ENCODE peak calls at places on chromosomes 11 and 22, in five cellular contexts. One of them, this sample, is unnamed. For H3K27me3, the result is how much of the 10 kb centered on the place peaks cover.

GRCh38 chr11:46675288-46675851 is 25.0 kb downstream of the ARHGAP1 start:
- DNase-seq in tibial nerve: peak
- DNase-seq in stomach: peak
- DNase-seq in GM23338: no peak
- DNase-seq in HAP-1: no peak
- DNase-seq in this sample: peak

GRCh38 chr11:114176321-114176720 is 116.8 kb downstream of the ZBTB16 start:
- DNase-seq in tibial nerve: no peak
- DNase-seq in stomach: peak
- DNase-seq in GM23338: no peak
- DNase-seq in HAP-1: no peak
- DNase-seq in this sample: no peak

GRCh38 chr11:44573333-44573732 is 7.9 kb downstream of the CD82 start:
- DNase-seq in tibial nerve: no peak
- DNase-seq in stomach: no peak
- DNase-seq in GM23338: no peak
- DNase-seq in HAP-1: no peak
- DNase-seq in this sample: no peak

GRCh38 chr11:84673753-84674152 is 953.4 kb downstream of the DLG2 start:
- DNase-seq in tibial nerve: no peak
- DNase-seq in stomach: no peak
- DNase-seq in GM23338: peak
- DNase-seq in HAP-1: peak
- DNase-seq in this sample: no peak

GRCh38 chr22:43901976-43902643 is 10.3 kb upstream of the PNPLA5 start:
- DNase-seq in tibial nerve: no peak
- DNase-seq in stomach: no peak
- DNase-seq in GM23338: no peak
- DNase-seq in HAP-1: no peak
- DNase-seq in this sample: no peak

GRCh38 chr11:93476796-93477195 is 66.4 kb downstream of the SMCO4 start:
- DNase-seq in tibial nerve: no peak
- DNase-seq in stomach: no peak
- DNase-seq in GM23338: no peak
- DNase-seq in HAP-1: no peak
- DNase-seq in this sample: no peak

GRCh38 chr11:20013346-20014066 is 146.8 kb downstream of the DBX1 start:
- DNase-seq in tibial nerve: no peak
- DNase-seq in stomach: no peak
- DNase-seq in GM23338: no peak
- DNase-seq in HAP-1: peak
- DNase-seq in this sample: no peak

GRCh38 chr11:61026121-61027031 is 54.9 kb downstream of the CD6 start:
- DNase-seq in tibial nerve: no peak
- DNase-seq in stomach: no peak
- DNase-seq in GM23338: no peak
- DNase-seq in HAP-1: no peak
- DNase-seq in this sample: no peak

GRCh38 chr22:29071261-29072045 is 1.4 kb upstream of the KREMEN1 start:
- DNase-seq in tibial nerve: no peak
- DNase-seq in stomach: peak
- DNase-seq in GM23338: peak
- DNase-seq in HAP-1: no peak
- DNase-seq in this sample: no peak

GRCh38 chr11:101617735-101618332 is 34.0 kb upstream of the TRPC6 start:
- DNase-seq in tibial nerve: no peak
- DNase-seq in stomach: no peak
- DNase-seq in GM23338: peak
- DNase-seq in HAP-1: no peak
- DNase-seq in this sample: no peak

GRCh38 chr22:17746916-17747315 is 27.4 kb downstream of the BID start:
- DNase-seq in tibial nerve: no peak
- DNase-seq in stomach: no peak
- DNase-seq in GM23338: no peak
- DNase-seq in HAP-1: no peak
- DNase-seq in this sample: no peak

GRCh38 chr22:17199131-17199731 is 20.0 kb downstream of the ADA2 start:
- DNase-seq in tibial nerve: no peak
- DNase-seq in stomach: no peak
- DNase-seq in GM23338: peak
- DNase-seq in HAP-1: peak
- DNase-seq in this sample: no peak

GRCh38 chr11:62054484-62055121 is 69.2 kb upstream of the INCENP start:
- DNase-seq in tibial nerve: no peak
- DNase-seq in stomach: peak
- DNase-seq in GM23338: peak
- DNase-seq in HAP-1: no peak
- DNase-seq in this sample: no peak

GRCh38 chr22:40036126-40036525 is 41.4 kb downstream of the FAM83F start:
- DNase-seq in tibial nerve: no peak
- DNase-seq in stomach: no peak
- DNase-seq in GM23338: no peak
- DNase-seq in HAP-1: no peak
- DNase-seq in this sample: no peak

GRCh38 chr22:29380032-29380781 is 8.2 kb downstream of the AP1B1 start:
- DNase-seq in tibial nerve: no peak
- DNase-seq in stomach: no peak
- DNase-seq in GM23338: no peak
- DNase-seq in HAP-1: no peak
- DNase-seq in this sample: no peak

GRCh38 chr11:121479355-121479754 is 26.6 kb upstream of the SORL1-AS1 start:
- DNase-seq in tibial nerve: no peak
- DNase-seq in stomach: no peak
- DNase-seq in GM23338: peak
- DNase-seq in HAP-1: no peak
- DNase-seq in this sample: no peak

GRCh38 chr22:17655289-17655688 is 16.7 kb downstream of the BCL2L13 start:
- DNase-seq in tibial nerve: no peak
- DNase-seq in stomach: no peak
- DNase-seq in GM23338: no peak
- DNase-seq in HAP-1: no peak
- DNase-seq in this sample: no peak

GRCh38 chr11:118921929-118922744 is 3.6 kb downstream of the BCL9L start:
- DNase-seq in tibial nerve: peak
- DNase-seq in stomach: peak
- DNase-seq in GM23338: peak
- DNase-seq in HAP-1: no peak
- DNase-seq in this sample: peak

GRCh38 chr22:39995346-39996252 is 845 bp downstream of the FAM83F start:
- DNase-seq in tibial nerve: no peak
- DNase-seq in stomach: peak
- DNase-seq in GM23338: no peak
- DNase-seq in HAP-1: no peak
- DNase-seq in this sample: no peak

GRCh38 chr11:6298605-6299004 is 21.7 kb downstream of the CAVIN3 start:
- DNase-seq in tibial nerve: no peak
- DNase-seq in stomach: peak
- DNase-seq in GM23338: peak
- DNase-seq in HAP-1: no peak
- DNase-seq in this sample: no peak

GRCh38 chr11:3905080-3905953 is 49.9 kb downstream of the STIM1 start:
- DNase-seq in tibial nerve: no peak
- DNase-seq in stomach: peak
- DNase-seq in GM23338: peak
- DNase-seq in HAP-1: no peak
- DNase-seq in this sample: no peak

GRCh38 chr22:31039393-31039792 is 41.7 kb upstream of the SMTN start:
- DNase-seq in tibial nerve: peak
- DNase-seq in stomach: no peak
- DNase-seq in GM23338: no peak
- DNase-seq in HAP-1: no peak
- DNase-seq in this sample: no peak

GRCh38 chr11:10838906-10839305 is 18.9 kb downstream of the ZBED5 start:
- DNase-seq in tibial nerve: no peak
- DNase-seq in stomach: no peak
- DNase-seq in GM23338: no peak
- DNase-seq in HAP-1: no peak
- DNase-seq in this sample: no peak

GRCh38 chr11:78645226-78646202 is 70.8 kb upstream of the NARS2 start:
- DNase-seq in tibial nerve: peak
- DNase-seq in stomach: peak
- DNase-seq in GM23338: peak
- DNase-seq in HAP-1: peak
- DNase-seq in this sample: peak

GRCh38 chr22:30004101-30004500 is 76.2 kb upstream of the HORMAD2 start:
- DNase-seq in tibial nerve: no peak
- DNase-seq in stomach: no peak
- DNase-seq in GM23338: no peak
- DNase-seq in HAP-1: no peak
- DNase-seq in this sample: no peak

GRCh38 chr11:119685073-119685746 is 43.8 kb downstream of the NECTIN1 start:
- DNase-seq in tibial nerve: no peak
- DNase-seq in stomach: no peak
- DNase-seq in GM23338: no peak
- DNase-seq in HAP-1: no peak
- DNase-seq in this sample: no peak

GRCh38 chr11:128929991-128930390 is 12.7 kb downstream of the TP53AIP1 start:
- DNase-seq in tibial nerve: no peak
- DNase-seq in stomach: no peak
- DNase-seq in GM23338: no peak
- DNase-seq in HAP-1: no peak
- DNase-seq in this sample: no peak

GRCh38 chr22:29475550-29475949 is 4.5 kb upstream of the NEFH start:
- DNase-seq in tibial nerve: no peak
- DNase-seq in stomach: no peak
- DNase-seq in GM23338: no peak
- DNase-seq in HAP-1: no peak
- DNase-seq in this sample: no peak

DNA sequence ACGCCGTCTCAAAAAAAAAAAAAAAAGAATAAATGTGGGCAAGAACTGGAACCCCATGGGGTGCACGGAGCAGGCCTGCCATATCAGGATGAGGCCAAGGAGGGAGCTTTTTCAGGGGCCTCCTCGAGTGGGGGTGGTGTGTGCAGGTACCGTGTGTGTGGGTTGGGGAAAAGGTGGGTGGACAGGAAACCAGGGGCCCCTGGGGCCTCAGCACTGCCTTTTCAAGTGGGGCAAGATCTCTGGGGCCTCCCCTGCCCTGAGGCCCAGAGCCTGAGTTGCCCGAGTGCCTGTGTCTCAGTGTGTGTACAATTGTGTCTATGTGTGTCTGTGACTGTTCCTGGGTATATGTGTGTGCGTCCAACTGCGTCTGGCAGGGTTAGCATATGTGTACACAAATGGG is 23.8 kb downstream of the TEF start:
- DNase-seq in tibial nerve: no peak
- DNase-seq in stomach: no peak
- DNase-seq in GM23338: no peak
- DNase-seq in HAP-1: no peak
- DNase-seq in this sample: no peak
- H3K4me3 ChIP-seq in tibial nerve: no peak
- H3K4me3 ChIP-seq in stomach: no peak
- H3K4me3 ChIP-seq in GM23338: no peak
- H3K4me3 ChIP-seq in HAP-1: no peak
- H3K4me3 ChIP-seq in this sample: no peak

DNA sequence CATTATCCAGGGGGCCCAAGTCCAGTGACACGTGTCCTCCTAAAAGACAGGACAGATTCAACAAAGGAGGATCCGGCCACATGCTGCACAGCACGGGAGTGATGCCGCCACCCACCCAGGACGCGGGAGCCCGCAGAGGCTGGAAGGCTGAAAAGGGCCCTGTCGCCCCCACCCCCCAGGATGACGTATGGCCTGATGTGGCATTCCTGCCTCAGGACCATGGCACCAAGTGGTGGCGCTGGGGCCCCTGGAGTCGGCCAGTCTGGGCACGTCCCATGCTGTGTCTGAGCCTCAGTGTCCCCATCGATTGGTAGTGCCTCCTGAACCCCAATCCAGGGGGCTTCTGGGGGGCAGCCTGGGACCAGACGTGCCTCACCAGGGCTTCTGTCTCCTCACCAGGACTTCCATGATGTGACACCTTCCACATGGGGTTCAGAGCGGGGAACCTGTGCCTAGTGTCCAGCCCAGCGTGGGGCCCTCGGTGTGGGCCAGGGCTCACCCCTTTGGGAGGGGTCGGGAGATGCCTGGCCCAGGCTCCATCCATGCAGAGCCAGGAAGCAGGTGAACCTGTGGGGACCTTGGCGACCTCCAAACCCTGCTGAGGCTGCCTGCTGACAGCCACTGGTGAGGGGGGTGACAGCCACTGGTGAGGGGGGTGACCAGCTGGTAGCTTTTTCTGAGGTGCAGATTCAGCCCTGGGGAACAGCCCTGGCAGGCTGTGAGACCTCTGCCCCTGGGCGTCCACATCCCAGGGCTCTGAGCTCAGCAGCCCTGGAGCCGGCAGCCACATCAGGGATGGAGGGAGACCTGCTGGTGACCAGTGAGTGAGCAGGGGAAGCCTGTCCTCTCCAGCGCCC is 75.3 kb downstream of the KCNQ1 start:
- DNase-seq in tibial nerve: peak
- DNase-seq in stomach: peak
- DNase-seq in GM23338: no peak
- DNase-seq in HAP-1: no peak
- DNase-seq in this sample: peak
- H3K27me3 ChIP-seq in tibial nerve: under half
- H3K27me3 ChIP-seq in stomach: under half
- H3K27me3 ChIP-seq in GM23338: under half
- H3K27me3 ChIP-seq in HAP-1: under half
- H3K27me3 ChIP-seq in this sample: under half

DNA sequence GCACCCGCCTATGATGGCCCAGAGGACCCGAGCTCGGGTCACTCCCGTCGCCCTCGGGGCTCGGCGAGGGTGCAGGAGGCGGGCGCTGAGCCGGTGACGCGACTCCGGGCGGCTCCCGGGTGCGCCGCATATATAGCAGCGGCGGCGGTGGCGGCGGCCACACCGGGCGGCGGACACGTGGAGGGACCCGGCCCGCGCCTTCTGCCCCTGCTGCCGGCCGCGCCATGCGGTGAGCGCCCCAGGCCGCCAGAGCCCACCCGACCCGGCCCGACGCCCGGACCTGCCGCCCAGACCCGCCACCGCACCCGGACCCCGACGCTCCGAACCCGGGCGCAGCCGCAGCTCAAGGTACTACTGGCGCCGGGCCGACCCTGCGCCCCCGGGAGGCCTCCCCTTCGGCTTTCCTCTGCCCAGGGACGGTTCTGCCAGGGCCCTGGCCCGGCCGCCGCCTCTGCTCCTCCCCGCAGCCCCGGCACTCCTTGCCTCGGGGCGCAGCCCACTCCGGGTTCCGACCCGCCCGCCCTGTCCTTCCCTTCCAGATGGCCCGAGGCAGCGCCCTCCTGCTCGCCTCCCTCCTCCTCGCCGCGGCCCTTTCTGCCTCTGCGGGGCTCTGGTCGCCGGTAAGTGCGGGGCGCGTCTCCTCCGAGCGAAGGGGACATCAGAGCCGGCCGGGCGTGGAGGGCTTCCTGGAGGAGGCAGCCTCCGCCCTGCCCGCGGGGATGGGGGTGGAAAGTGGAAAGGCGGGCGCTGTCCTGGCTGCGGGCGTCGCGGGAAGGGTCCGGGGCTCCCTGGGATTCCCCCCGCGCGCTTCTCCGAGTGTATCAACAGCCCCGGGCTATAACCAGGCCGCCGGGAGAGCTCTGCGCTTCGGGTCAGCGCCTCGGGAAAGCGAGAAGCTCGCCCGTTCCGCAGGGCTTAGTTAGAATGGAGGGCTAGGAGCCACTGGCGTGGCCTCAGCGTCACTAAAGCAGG is at the start of gene GAL:
- DNase-seq in tibial nerve: no peak
- DNase-seq in stomach: no peak
- DNase-seq in GM23338: peak
- DNase-seq in HAP-1: no peak
- DNase-seq in this sample: no peak
- H3K4me3 ChIP-seq in tibial nerve: peak
- H3K4me3 ChIP-seq in stomach: peak
- H3K4me3 ChIP-seq in GM23338: peak
- H3K4me3 ChIP-seq in HAP-1: no peak
- H3K4me3 ChIP-seq in this sample: no peak

GRCh38 chr22:49571326-49571725 is 256.3 kb downstream of the BRD1 start:
- DNase-seq in tibial nerve: no peak
- DNase-seq in stomach: peak
- DNase-seq in GM23338: no peak
- DNase-seq in HAP-1: no peak
- DNase-seq in this sample: no peak
- H3K27me3 ChIP-seq in tibial nerve: under half
- H3K27me3 ChIP-seq in stomach: under half
- H3K27me3 ChIP-seq in GM23338: under half
- H3K27me3 ChIP-seq in HAP-1: under half
- H3K27me3 ChIP-seq in this sample: under half

This sample was measured in right atrium auricular region.